ENCODE peak calls at places on chromosomes 16 and 17, in seven cellular contexts. S is mammary epithelial cell, A is GM10248, O is fibroblast of villous mesenchyme, V is H9, P is kidney, U is left lung. M is an unnamed sample.

GRCh38 chr17:6577686-6578263 is 21.4 kb upstream of the PITPNM3 start:
- DNase-seq in O (no peak), U (no peak), A (no peak), V (no peak), P (no peak), S (peak), M (no peak)

GRCh38 chr16:89960966-89961365 is 12.4 kb downstream of the DEF8 start:
- DNase-seq in P (no peak), O (no peak), V (no peak), S (no peak), A (no peak), U (peak), M (no peak)

GRCh38 chr17:29131814-29132682 is 48.1 kb downstream of the MYO18A start:
- DNase-seq in S (no peak), O (peak), U (peak), A (no peak), V (no peak), P (no peak), M (peak)

GRCh38 chr16:61579195-61579594 is 457.0 kb downstream of the CDH8 start:
- DNase-seq in A (no peak), P (no peak), S (no peak), V (no peak), O (no peak), U (no peak), M (no peak)

GRCh38 chr17:1111599-1112443 is 68.0 kb downstream of the ABR start:
- DNase-seq in O (no peak), U (peak), V (no peak), P (peak), A (no peak), S (no peak), M (no peak)

GRCh38 chr16:27641260-27641659 is 91.3 kb downstream of the KATNIP start:
- DNase-seq in P (no peak), V (no peak), O (no peak), U (no peak), A (no peak), S (no peak), M (no peak)

GRCh38 chr16:57539072-57539796 is 2.9 kb upstream of the CCDC102A start:
- DNase-seq in O (no peak), U (no peak), V (no peak), S (no peak), P (no peak), A (peak), M (peak)

GRCh38 chr17:41967141-41967920 is 736 bp downstream of the CNP start:
- DNase-seq in O (no peak), U (peak), V (no peak), P (peak), S (peak), A (peak), M (peak)

GRCh38 chr17:58970966-58971575 is 135.6 kb downstream of the TRIM37 start:
- DNase-seq in P (no peak), A (no peak), V (no peak), O (no peak), U (no peak), S (no peak), M (peak)

GRCh38 chr16:12433691-12434390 is 369.8 kb downstream of the CPPED1 start:
- DNase-seq in V (no peak), P (no peak), A (no peak), O (no peak), S (no peak), U (no peak), M (no peak)

GRCh38 chr16:88619859-88620655 is 18.3 kb upstream of the IL17C start:
- DNase-seq in U (no peak), O (peak), P (no peak), S (no peak), V (no peak), A (no peak), M (no peak)

GRCh38 chr17:42819939-42820535 is 4.0 kb downstream of the BECN1 start:
- DNase-seq in O (peak), V (peak), A (peak), P (no peak), S (peak), U (no peak), M (peak)

GRCh38 chr16:50309156-50309526 is 42.8 kb downstream of the ADCY7 start:
- DNase-seq in A (no peak), S (no peak), P (peak), U (peak), O (no peak), V (no peak), M (no peak)

GRCh38 chr16:59543641-59544040 is 809.5 kb upstream of the GOT2 start:
- DNase-seq in P (no peak), S (peak), V (no peak), A (no peak), U (no peak), O (no peak), M (peak)

GRCh38 chr17:72407336-72408121 is 286.7 kb downstream of the SOX9 start:
- DNase-seq in V (peak), S (peak), U (no peak), P (peak), O (peak), A (peak), M (peak)

GRCh38 chr17:76051071-76051467 is 21.2 kb downstream of the SRP68 start:
- DNase-seq in U (no peak), S (peak), P (no peak), O (no peak), V (no peak), A (no peak), M (no peak)

GRCh38 chr16:89043636-89044393 is 49.8 kb upstream of the ACSF3 start:
- DNase-seq in S (no peak), V (no peak), U (peak), P (peak), A (no peak), O (no peak), M (no peak)

GRCh38 chr17:48052956-48053757 is 5.0 kb downstream of the NFE2L1 start:
- DNase-seq in O (peak), U (no peak), P (peak), S (no peak), V (no peak), A (no peak), M (peak)

GRCh38 chr17:1325766-1326165 is 46.3 kb downstream of the TRARG1 start:
- DNase-seq in U (peak), O (no peak), A (no peak), P (no peak), S (no peak), V (no peak), M (no peak)

GRCh38 chr17:79537061-79537460 is 73.8 kb downstream of the RBFOX3 start:
- DNase-seq in S (no peak), A (no peak), P (peak), U (peak), O (no peak), V (no peak), M (no peak)

GRCh38 chr16:234468-235305 is at the start of gene FAM234A:
- DNase-seq in A (peak), O (peak), V (peak), S (peak), P (peak), U (peak), M (peak)
- TF ChIP-seq CTCF in A (peak), O (peak), V (peak), S (peak), P (peak), U (peak), M (peak)

GRCh38 chr17:35769895-35770486 is 9.3 kb downstream of the C17orf50 start:
- DNase-seq in O (no peak), P (no peak), V (no peak), S (no peak), U (no peak), A (no peak), M (no peak)
- TF ChIP-seq CTCF in O (peak), P (no peak), V (peak), S (peak), U (no peak), A (no peak), M (no peak)

DNA sequence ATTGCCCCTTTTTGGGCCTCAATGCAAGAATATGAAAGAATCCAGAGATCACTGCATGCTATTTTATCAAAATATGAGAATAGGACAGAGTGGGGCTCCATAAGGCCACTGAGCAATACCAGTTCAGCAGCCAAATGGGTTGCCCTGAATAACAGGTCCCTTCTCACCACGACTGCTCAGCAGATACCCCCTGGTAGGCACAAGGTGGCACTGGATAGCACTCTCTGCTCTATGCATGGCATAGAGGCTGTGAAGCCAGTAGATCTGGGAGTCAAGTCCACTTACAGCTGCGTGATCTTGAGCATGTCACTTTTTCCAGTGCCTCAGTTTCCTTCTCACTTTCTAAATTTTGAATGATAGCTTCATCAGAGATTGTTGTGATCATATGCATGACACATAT is 84.7 kb upstream of the ASIC2 start:
- DNase-seq in U (no peak), O (no peak), V (no peak), S (no peak), A (no peak), P (no peak), M (no peak)
- TF ChIP-seq CTCF in U (no peak), O (no peak), V (no peak), S (no peak), A (no peak), P (no peak), M (no peak)

DNA sequence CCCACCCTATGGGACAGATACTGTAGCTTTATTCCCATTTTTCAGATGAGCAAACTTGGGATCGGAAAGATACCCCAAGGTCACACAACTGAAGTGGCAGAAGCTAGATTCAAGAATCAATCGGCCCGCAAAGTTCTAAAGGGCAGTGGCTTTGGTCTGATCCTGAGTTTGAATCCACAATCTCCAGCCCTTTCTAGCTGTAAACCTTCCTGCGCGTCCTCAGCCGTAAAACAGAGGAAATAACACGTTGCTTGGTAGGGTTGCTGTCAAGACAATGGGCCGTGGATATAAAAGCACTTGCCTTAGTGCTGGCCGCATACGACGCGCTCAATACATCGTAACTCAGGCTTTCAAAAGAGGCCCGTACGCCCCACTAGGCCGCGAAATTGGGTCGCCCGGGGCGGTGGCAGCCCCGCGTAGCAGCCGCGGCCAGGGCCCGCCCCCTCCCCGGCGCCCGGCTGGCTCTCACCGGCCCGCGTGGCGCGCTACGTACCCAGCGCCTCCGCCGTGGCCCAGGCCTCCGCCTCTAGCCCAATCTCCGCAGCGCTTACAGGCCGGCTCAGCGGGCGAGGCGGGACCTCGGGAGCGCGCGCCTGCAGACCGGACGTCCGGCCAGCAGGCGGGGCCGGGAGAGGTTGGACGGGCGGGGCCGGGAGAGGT is at the start of gene DCAKD:
- DNase-seq in U (peak), O (peak), A (peak), V (peak), S (peak), P (peak), M (peak)
- TF ChIP-seq CTCF in U (no peak), O (no peak), A (no peak), V (no peak), S (no peak), P (peak), M (no peak)

M was measured in cardiac fibroblast.